ENCODE peak calls at places on chromosome 9, in five cellular contexts. N, O, Q, E and J are unnamed samples.

GRCh38 chr9:34993502-34994428 is 4.2 kb downstream of the DNAJB5 start:
- DNase-seq in N (no peak), O (peak; percentile 82), Q (peak; percentile 78), E (peak; percentile 42), J (peak; percentile 49)

GRCh38 chr9:121906074-121906520 is 187.0 kb downstream of the TTLL11 start:
- DNase-seq in N (no peak), O (peak; percentile 70), Q (no peak), E (no peak), J (no peak)

GRCh38 chr9:33737811-33738606 is 57.4 kb upstream of the PRSS3 start:
- DNase-seq in N (no peak), O (peak; percentile 35), Q (peak; percentile 83), E (peak; percentile 51), J (no peak)

GRCh38 chr9:16884952-16885513 is 14.6 kb upstream of the BNC2 start:
- DNase-seq in N (no peak), O (peak; percentile 100), Q (no peak), E (peak; percentile 25), J (no peak)

GRCh38 chr9:136572003-136572595 is 26.3 kb upstream of the NOTCH1 start:
- DNase-seq in N (peak; percentile 70), O (peak; percentile 42), Q (peak; percentile 97), E (no peak), J (no peak)

GRCh38 chr9:124781967-124782660 is 5.2 kb downstream of the OLFML2A start:
- DNase-seq in N (no peak), O (no peak), Q (no peak), E (peak; percentile 9), J (no peak)

GRCh38 chr9:77021289-77021927 is 2.0 kb downstream of the FOXB2 start:
- DNase-seq in N (no peak), O (no peak), Q (no peak), E (no peak), J (no peak)

GRCh38 chr9:16064701-16065230 is 511.9 kb downstream of the CCDC171 start:
- DNase-seq in N (no peak), O (no peak), Q (no peak), E (no peak), J (no peak)

GRCh38 chr9:70933318-70933717 is 188.1 kb downstream of the TRPM3 start:
- DNase-seq in N (no peak), O (no peak), Q (no peak), E (no peak), J (no peak)

GRCh38 chr9:68473790-68474189 is 66.9 kb downstream of the TMEM252 start:
- DNase-seq in N (no peak), O (no peak), Q (no peak), E (no peak), J (peak; percentile 1)

GRCh38 chr9:127369428-127369827 is 27.5 kb upstream of the SLC2A8 start:
- DNase-seq in N (no peak), O (no peak), Q (peak; percentile 45), E (no peak), J (no peak)

GRCh38 chr9:23769307-23769935 is 56.6 kb downstream of the ELAVL2 start:
- DNase-seq in N (no peak), O (peak; percentile 99), Q (no peak), E (no peak), J (no peak)

GRCh38 chr9:26770821-26771220 is 121.8 kb downstream of the CAAP1 start:
- DNase-seq in N (no peak), O (no peak), Q (no peak), E (no peak), J (no peak)

GRCh38 chr9:135286961-135287360 is 192.6 kb upstream of the PPP1R26 start:
- DNase-seq in N (no peak), O (no peak), Q (no peak), E (no peak), J (no peak)

GRCh38 chr9:114902773-114903589 is 27.4 kb downstream of the TNFSF8 start:
- DNase-seq in N (no peak), O (no peak), Q (no peak), E (no peak), J (no peak)